ENCODE peak calls at places on chromosomes 1 and 21, in six cellular contexts. K is heart left ventricle; W is CD4-positive, alpha-beta T cell; M is pancreas; B is bronchial epithelial cell; Q is Peyer's patch. J is an unnamed sample. For H3K27me3, the result is how much of the 10 kb centered on the place peaks cover.

GRCh38 chr1:18234790-18235242 is 127.2 kb downstream of the IGSF21 start:
- DNase-seq in Q (no peak), B (peak), W (no peak), M (no peak), K (no peak), J (no peak)

GRCh38 chr1:232182206-232182605 is 447.7 kb downstream of the SIPA1L2 start:
- DNase-seq in M (no peak), B (no peak), Q (no peak), W (no peak), K (no peak), J (no peak)

GRCh38 chr1:168960114-168960513 is 146.4 kb upstream of the ATP1B1 start:
- DNase-seq in B (no peak), W (no peak), K (no peak), M (no peak), Q (no peak), J (no peak)

GRCh38 chr1:222918746-222919477 is 104.1 kb downstream of the DISP1 start:
- DNase-seq in Q (no peak), K (no peak), M (no peak), W (no peak), B (peak), J (no peak)

GRCh38 chr1:20702416-20702815 is 15.4 kb downstream of the KIF17 start:
- DNase-seq in Q (no peak), W (no peak), M (no peak), B (peak), K (no peak), J (no peak)

GRCh38 chr1:209704584-209704983 is at the start of gene HSD11B1:
- DNase-seq in B (no peak), M (peak), Q (peak), W (no peak), K (peak), J (no peak)

GRCh38 chr1:85240174-85240601 is 19.3 kb downstream of the C1orf52 start:
- DNase-seq in W (no peak), M (no peak), Q (no peak), K (no peak), B (peak), J (no peak)

GRCh38 chr1:117077267-117077666 is 17.1 kb downstream of the TTF2 start:
- DNase-seq in K (no peak), Q (no peak), M (no peak), B (peak), W (peak), J (no peak)

GRCh38 chr1:17061486-17062271 is 7.8 kb upstream of the SDHB start:
- DNase-seq in B (peak), Q (no peak), K (no peak), M (no peak), W (no peak), J (no peak)

GRCh38 chr1:243475966-243476365 is 220.1 kb downstream of the SDCCAG8 start:
- DNase-seq in B (no peak), M (no peak), K (no peak), W (no peak), Q (no peak), J (no peak)

GRCh38 chr21:22609802-22610201 is 1611.6 kb downstream of the NCAM2 start:
- DNase-seq in M (no peak), Q (no peak), B (no peak), K (no peak), W (no peak), J (no peak)

DNA sequence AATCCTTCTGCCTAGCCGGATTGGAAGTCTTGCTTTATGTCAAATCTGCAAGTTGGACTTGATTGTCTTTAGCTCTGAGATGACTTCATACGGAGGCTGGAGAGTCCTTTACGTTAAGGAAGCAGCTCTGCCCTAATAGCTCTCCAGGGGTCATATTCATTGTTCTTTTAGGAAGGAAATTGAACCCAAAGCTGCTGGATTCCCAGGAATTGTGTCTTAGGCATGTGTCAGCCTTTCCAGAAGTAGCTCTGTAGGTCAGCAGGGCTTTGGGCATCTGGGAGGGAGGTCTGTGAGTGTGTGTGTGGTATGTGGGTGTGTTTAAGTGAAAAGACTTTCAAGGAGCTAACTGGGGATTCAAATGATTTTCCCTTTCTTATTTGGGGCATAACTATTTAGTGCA is 82.4 kb downstream of the ABCA4 start:
- DNase-seq in M (no peak), W (no peak), Q (no peak), K (peak), B (no peak), J (no peak)
- H3K27me3 ChIP-seq in M (under half), W (under half), Q (under half), K (under half), B (under half), J (under half)

GRCh38 chr1:63773815-63774616 is at the start of gene ROR1:
- DNase-seq in Q (peak), K (peak), W (peak), B (peak), M (peak), J (no peak)
- H3K27me3 ChIP-seq in Q (under half), K (under half), W (under half), B (under half), M (under half), J (under half)

GRCh38 chr1:228062812-228063211 is 19.7 kb upstream of the ARF1 start:
- DNase-seq in M (no peak), K (no peak), Q (no peak), W (no peak), B (no peak), J (no peak)

GRCh38 chr1:228060458-228061190 is 21.9 kb upstream of the ARF1 start:
- DNase-seq in B (no peak), K (no peak), Q (no peak), W (no peak), M (peak), J (no peak)

GRCh38 chr1:228059536-228060457 is 22.7 kb upstream of the ARF1 start:
- DNase-seq in B (peak), Q (peak), M (peak), W (peak), K (no peak), J (peak)

GRCh38 chr1:228062085-228062791 is 20.3 kb upstream of the ARF1 start:
- DNase-seq in B (no peak), W (no peak), K (no peak), M (no peak), Q (no peak), J (no peak)

GRCh38 chr1:228061411-228062084 is 21.0 kb upstream of the ARF1 start:
- DNase-seq in Q (no peak), K (no peak), W (no peak), M (no peak), B (no peak), J (no peak)
- H3K27me3 ChIP-seq in Q (under half), K (half or more), W (half or more), M (under half), B (under half), J (under half)

DNA sequence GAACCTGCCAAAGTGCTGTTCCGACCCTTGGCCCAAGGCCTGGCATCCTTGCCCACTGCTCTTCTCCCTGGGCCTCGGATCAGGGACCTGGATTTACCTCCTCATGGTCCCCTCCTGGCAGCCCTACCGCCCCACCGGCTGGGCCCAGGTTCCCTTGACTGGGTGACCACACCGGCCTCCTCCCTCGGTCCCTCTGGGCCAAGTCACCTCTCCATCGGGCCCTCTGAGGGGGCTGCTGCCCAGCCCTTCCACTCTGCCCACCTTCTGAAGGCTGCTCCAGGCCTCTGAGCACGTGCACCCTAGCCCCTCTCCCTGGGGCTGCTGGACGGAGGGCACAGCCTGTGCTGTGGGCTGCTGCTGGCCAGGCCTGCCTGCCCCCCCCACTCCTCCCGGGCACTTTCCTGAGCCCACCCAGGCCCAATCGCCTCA is 9.3 kb upstream of the MMEL1 start:
- DNase-seq in W (no peak), Q (no peak), M (no peak), K (no peak), B (no peak), J (no peak)
- H3K27me3 ChIP-seq in W (under half), Q (under half), M (under half), K (under half), B (under half), J (under half)

GRCh38 chr1:185368313-185368712 is 51.3 kb upstream of the IVNS1ABP start:
- DNase-seq in B (no peak), W (no peak), M (no peak), K (no peak), Q (no peak), J (no peak)
- H3K27me3 ChIP-seq in B (under half), W (under half), M (under half), K (under half), Q (under half), J (under half)

DNA sequence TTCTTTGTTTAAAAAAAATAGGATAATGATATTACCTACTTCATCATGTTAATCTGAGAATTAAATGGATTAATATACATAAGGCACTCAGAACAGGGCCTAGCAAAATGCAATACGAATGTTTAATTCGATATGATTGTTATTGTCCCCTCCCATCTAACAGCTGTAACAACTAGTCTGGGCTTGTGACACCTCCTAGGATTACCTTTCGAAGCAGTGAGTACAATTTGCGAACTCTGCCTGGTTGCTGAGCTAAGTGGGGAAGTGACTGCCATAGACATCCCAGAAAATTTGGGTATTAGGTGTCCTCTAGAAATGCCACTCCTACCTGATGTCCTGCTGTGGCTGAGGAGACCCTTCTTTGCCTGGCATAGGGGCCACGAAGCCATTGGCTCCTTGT is 3.0 kb downstream of the RASSF5 start:
- DNase-seq in M (no peak), B (peak), K (no peak), W (no peak), Q (no peak), J (no peak)
- H3K27me3 ChIP-seq in M (under half), B (under half), K (under half), W (under half), Q (under half), J (under half)

DNA sequence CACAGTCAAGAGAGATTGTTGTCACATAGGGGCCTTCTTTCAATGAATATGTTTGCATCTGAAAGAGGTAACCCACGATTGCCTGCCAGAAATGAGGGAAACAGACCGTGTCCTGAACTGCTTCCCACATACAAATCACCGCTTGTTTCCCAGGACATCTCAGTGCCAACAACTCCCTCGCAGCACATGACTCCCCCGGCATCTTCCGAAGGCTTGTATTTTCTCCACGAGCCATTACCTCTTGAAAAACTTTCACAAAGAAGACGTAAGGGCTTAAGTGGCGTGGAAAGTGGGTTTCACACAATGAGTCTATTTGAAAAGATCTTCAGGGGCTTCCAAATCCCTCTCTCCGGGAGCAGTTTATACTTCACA is 31.6 kb upstream of the PDE9A start:
- DNase-seq in Q (no peak), W (no peak), M (no peak), K (no peak), B (no peak), J (no peak)
- H3K27me3 ChIP-seq in Q (under half), W (under half), M (under half), K (under half), B (under half), J (under half)

J was measured in CD4-positive, alpha-beta memory T cell.